ENCODE peak calls at places on chromosomes 6 and 20, in five cellular contexts. H, J, T, X and G are unnamed samples.

GRCh38 chr6:164929155-164929977 is 380.0 kb downstream of the C6orf118 start:
- DNase-seq in H (no peak), J (no peak), T (no peak), X (no peak), G (no peak)

GRCh38 chr6:149363154-149363553 is 36.9 kb upstream of the SUMO4 start:
- DNase-seq in H (no peak), J (no peak), T (peak), X (no peak), G (peak)

GRCh38 chr6:130223508-130223907 is 757 bp upstream of the SAMD3 start:
- DNase-seq in H (no peak), J (peak), T (peak), X (no peak), G (no peak)

GRCh38 chr20:22561965-22562581 is 22.3 kb downstream of the FOXA2 start:
- DNase-seq in H (no peak), J (no peak), T (no peak), X (no peak), G (no peak)

GRCh38 chr6:147738516-147739187 is 230.2 kb downstream of the SAMD5 start:
- DNase-seq in H (no peak), J (no peak), T (no peak), X (no peak), G (no peak)

GRCh38 chr6:28802417-28803336 is 121.1 kb downstream of the TRIM27 start:
- DNase-seq in H (no peak), J (no peak), T (peak), X (no peak), G (peak)

GRCh38 chr6:105648276-105648675 is 245.4 kb upstream of the PREP start:
- DNase-seq in H (no peak), J (no peak), T (peak), X (no peak), G (peak)

GRCh38 chr6:15336905-15337583 is 91.2 kb downstream of the JARID2 start:
- DNase-seq in H (no peak), J (no peak), T (no peak), X (no peak), G (no peak)